ENCODE peak calls at places on chromosomes 16 and 17, in five cellular contexts. Y is heart left ventricle, K is spleen, X is cardiac muscle cell, B is A673. E is an unnamed sample.

GRCh38 chr17:80692931-80693467 is 148.4 kb downstream of the RPTOR start:
- DNase-seq in Y (no peak), K (no peak), X (no peak), B (no peak), E (no peak)

GRCh38 chr17:73639926-73640325 is 4.3 kb downstream of the SDK2 start:
- DNase-seq in Y (no peak), K (peak), X (peak), B (no peak), E (no peak)

GRCh38 chr17:73954981-73955380 is 248.5 kb upstream of the RPL38 start:
- DNase-seq in Y (no peak), K (no peak), X (no peak), B (no peak), E (no peak)

GRCh38 chr17:48624544-48625501 is 1.3 kb downstream of the HOXB9 start:
- DNase-seq in Y (no peak), K (no peak), X (no peak), B (peak), E (no peak)

GRCh38 chr17:75549246-75550138 is 24.0 kb downstream of the LLGL2 start:
- DNase-seq in Y (no peak), K (no peak), X (no peak), B (no peak), E (no peak)

GRCh38 chr16:12160815-12161550 is 184.4 kb downstream of the SNX29 start:
- DNase-seq in Y (no peak), K (peak), X (peak), B (no peak), E (no peak)

GRCh38 chr17:5473906-5474305 is 5.1 kb upstream of the DHX33 start:
- DNase-seq in Y (no peak), K (no peak), X (no peak), B (no peak), E (no peak)

GRCh38 chr16:28264656-28265055 is 27.7 kb upstream of the SBK1 start:
- DNase-seq in Y (peak), K (no peak), X (peak), B (peak), E (no peak)

GRCh38 chr17:62787358-62787757 is 20.8 kb downstream of the MARCHF10 start:
- DNase-seq in Y (no peak), K (no peak), X (no peak), B (no peak), E (no peak)

GRCh38 chr17:63249256-63250006 is 196.7 kb downstream of the CYB561 start:
- DNase-seq in Y (no peak), K (no peak), X (peak), B (no peak), E (no peak)

GRCh38 chr17:63573634-63574033 is 23.4 kb downstream of the DCAF7 start:
- DNase-seq in Y (no peak), K (no peak), X (peak), B (no peak), E (no peak)

GRCh38 chr17:49848019-49848473 is at the start of gene TAC4:
- DNase-seq in Y (peak), K (no peak), X (no peak), B (no peak), E (no peak)

GRCh38 chr17:11730747-11731146 is 132.5 kb downstream of the DNAH9 start:
- DNase-seq in Y (no peak), K (no peak), X (no peak), B (no peak), E (no peak)

DNA sequence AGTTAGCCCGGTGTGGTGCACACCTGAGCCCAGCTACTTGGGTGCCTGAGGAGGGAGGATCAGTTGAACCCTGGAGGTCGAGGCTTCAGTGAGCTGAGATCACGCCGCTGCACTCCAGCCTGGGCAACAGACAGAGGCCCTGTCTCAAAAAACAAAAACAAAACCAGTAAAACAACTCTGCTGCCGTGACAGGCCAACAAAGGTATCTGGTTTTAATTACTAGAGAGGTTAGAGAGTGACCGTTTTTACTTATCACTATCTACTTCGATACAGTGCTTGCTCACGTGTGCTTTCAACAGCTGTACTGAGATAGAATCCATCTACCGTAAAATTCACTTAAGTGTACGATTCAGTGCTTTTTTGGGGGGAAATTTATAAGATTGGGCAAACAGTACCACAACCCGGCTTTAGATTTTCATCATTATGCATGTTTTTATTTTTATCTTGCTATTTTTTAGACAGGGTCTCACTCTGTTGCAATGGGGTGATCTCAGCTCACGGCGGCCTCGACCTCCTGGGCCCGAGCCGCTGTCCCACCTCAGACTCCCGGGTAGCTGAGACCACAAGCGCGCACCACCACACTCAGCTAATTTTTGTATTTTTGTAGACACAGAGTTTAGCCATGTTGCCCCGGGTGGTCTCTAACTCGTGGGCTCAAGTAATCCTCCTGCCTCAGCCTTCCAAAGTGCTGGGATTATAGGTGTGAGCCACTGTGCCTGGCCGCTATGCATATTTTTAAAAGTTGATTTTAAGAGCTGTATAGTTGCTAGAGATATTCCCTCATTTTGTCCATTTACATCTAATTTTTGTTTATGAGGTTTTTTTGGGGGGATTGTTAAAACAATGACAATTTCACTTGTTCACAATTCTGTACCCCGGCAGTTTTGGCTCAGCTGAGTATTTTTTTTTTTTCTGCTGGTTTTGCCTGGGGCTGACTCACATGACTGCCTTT is 30.9 kb downstream of the SERPINF1 start:
- DNase-seq in Y (no peak), K (peak), X (no peak), B (no peak), E (no peak)
- H3K27ac ChIP-seq in Y (peak), K (no peak), X (peak), B (no peak), E (no peak)

GRCh38 chr16:84212154-84212553 is 21.2 kb downstream of the ADAD2 start:
- DNase-seq in Y (no peak), K (no peak), X (no peak), B (no peak), E (no peak)

GRCh38 chr16:84207869-84208268 is 16.9 kb downstream of the ADAD2 start:
- DNase-seq in Y (no peak), K (no peak), X (no peak), B (no peak), E (no peak)

GRCh38 chr16:84212631-84213030 is 21.7 kb downstream of the ADAD2 start:
- DNase-seq in Y (no peak), K (no peak), X (no peak), B (no peak), E (no peak)

GRCh38 chr16:84207266-84207665 is 16.3 kb downstream of the ADAD2 start:
- DNase-seq in Y (no peak), K (no peak), X (no peak), B (no peak), E (no peak)

DNA sequence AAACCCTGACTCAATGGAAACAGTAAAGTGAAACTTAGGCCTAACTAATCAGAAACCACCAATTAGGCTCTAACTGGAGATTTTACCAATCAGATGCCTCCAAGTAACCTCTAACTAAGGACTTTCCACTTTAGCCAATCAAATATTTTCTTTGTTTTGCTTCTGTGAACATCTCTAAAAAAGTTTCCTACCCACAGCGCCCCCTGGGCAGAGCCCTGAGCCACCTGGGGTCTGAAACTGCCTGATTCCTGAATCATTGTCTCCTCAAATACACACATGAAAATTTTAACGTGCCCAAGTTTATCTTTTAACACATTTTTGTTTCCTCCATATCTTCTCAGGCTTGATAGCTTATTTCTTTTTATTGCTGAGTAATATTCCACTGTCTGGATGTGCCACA is 19.0 kb downstream of the ADAD2 start:
- DNase-seq in Y (no peak), K (no peak), X (no peak), B (no peak), E (no peak)
- TF ChIP-seq CTCF in Y (no peak), K (no peak), X (no peak), B (peak), E (no peak)

GRCh38 chr16:24730914-24731313 is 1.5 kb downstream of the TNRC6A start:
- DNase-seq in Y (no peak), K (no peak), X (no peak), B (no peak), E (no peak)
- H3K27ac ChIP-seq in Y (peak), K (peak), X (peak), B (no peak), E (no peak)

GRCh38 chr17:3848229-3848628 is 2.2 kb upstream of the NCBP3 start:
- DNase-seq in Y (no peak), K (peak), X (no peak), B (no peak), E (no peak)

GRCh38 chr17:3845754-3846738 is at the start of gene NCBP3:
- DNase-seq in Y (peak), K (peak), X (peak), B (peak), E (peak)

GRCh38 chr17:3846739-3847670 is 959 bp upstream of the NCBP3 start:
- DNase-seq in Y (no peak), K (peak), X (no peak), B (no peak), E (no peak)

GRCh38 chr17:3852561-3852960 is 6.5 kb upstream of the NCBP3 start:
- DNase-seq in Y (no peak), K (no peak), X (peak), B (peak), E (no peak)

GRCh38 chr17:3851461-3852100 is 5.5 kb upstream of the NCBP3 start:
- DNase-seq in Y (no peak), K (peak), X (no peak), B (no peak), E (no peak)
- TF ChIP-seq CTCF in Y (no peak), K (no peak), X (no peak), B (no peak), E (no peak)

GRCh38 chr17:30207655-30208054 is 27.8 kb downstream of the SLC6A4 start:
- DNase-seq in Y (no peak), K (peak), X (no peak), B (no peak), E (no peak)

GRCh38 chr17:30210366-30210765 is 25.1 kb downstream of the SLC6A4 start:
- DNase-seq in Y (no peak), K (peak), X (no peak), B (no peak), E (no peak)

GRCh38 chr17:30210901-30211300 is 24.6 kb downstream of the SLC6A4 start:
- DNase-seq in Y (no peak), K (peak), X (no peak), B (no peak), E (no peak)

GRCh38 chr17:30211371-30211770 is 24.1 kb downstream of the SLC6A4 start:
- DNase-seq in Y (no peak), K (peak), X (no peak), B (no peak), E (no peak)

GRCh38 chr17:30208214-30208613 is 27.3 kb downstream of the SLC6A4 start:
- DNase-seq in Y (no peak), K (no peak), X (no peak), B (no peak), E (no peak)
- H3K27ac ChIP-seq in Y (no peak), K (no peak), X (no peak), B (no peak), E (no peak)

DNA sequence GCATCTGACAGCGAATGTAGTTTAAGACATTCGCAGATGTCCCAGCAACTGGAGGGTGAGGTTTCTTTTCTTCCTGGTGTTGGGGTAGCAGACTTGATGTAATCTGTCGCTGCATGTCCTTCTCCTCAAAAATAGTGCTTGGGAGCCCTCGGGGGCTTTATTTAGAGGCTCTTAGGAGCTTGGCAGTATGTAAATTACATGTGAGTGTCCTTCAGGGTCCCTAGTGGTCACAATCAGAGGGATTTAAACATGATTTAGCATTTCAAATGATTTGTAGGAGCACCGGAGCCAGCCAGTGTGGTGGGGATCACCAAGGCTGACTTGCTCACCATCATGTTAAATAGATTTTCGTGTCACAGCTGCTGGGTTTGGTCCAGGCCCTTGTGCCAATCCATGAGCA is 8.8 kb upstream of the SALL1 start:
- DNase-seq in Y (no peak), K (no peak), X (no peak), B (no peak), E (no peak)
- TF ChIP-seq CTCF in Y (no peak), K (no peak), X (no peak), B (peak), E (no peak)

DNA sequence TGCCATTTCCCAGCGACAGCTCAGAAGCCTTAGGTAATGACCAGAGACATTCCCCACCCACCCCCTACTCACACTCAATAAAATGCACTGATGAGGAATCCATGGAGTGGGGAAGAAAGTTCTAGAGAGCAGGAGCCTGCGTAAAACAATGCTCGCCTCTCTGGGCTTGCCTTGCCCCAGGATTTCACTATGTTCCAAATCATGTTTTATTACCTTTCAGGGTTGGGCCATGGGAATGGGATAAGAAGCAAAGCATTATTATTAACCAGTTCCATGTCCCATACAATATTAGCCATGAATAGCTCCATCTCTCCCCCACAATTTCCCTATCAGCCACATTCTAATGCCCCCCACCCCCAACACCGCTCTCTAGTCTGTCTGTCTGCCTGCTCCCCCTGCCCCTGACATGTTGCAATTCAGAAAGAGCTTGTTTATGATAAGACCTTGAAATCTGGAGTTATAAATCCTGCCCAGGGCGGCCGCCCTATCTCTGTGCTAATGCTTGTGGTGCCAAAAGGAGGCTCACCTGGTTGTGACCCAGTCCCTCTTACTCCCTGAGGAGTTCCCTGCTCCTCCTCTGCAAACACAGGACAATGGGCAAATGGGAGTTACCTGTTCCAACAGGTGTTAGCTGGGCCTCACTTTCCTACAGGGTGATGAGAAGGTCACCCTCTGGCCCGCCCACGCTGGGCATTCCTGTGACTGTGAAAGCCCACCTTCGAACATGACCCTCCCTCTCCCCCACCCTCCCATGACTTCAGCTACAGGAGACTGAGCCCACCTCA is 28.0 kb upstream of the DDX52 start:
- DNase-seq in Y (no peak), K (no peak), X (no peak), B (no peak), E (no peak)
- H3K27ac ChIP-seq in Y (no peak), K (no peak), X (no peak), B (no peak), E (no peak)

GRCh38 chr17:27747462-27748359 is 52.6 kb downstream of the NOS2 start:
- DNase-seq in Y (no peak), K (no peak), X (no peak), B (peak), E (no peak)

GRCh38 chr17:27751166-27751565 is 49.2 kb downstream of the NOS2 start:
- DNase-seq in Y (no peak), K (no peak), X (no peak), B (no peak), E (no peak)

GRCh38 chr17:27751622-27752490 is 48.5 kb downstream of the NOS2 start:
- DNase-seq in Y (no peak), K (no peak), X (no peak), B (no peak), E (no peak)

GRCh38 chr17:27746881-27747280 is 53.4 kb downstream of the NOS2 start:
- DNase-seq in Y (no peak), K (no peak), X (no peak), B (no peak), E (no peak)

DNA sequence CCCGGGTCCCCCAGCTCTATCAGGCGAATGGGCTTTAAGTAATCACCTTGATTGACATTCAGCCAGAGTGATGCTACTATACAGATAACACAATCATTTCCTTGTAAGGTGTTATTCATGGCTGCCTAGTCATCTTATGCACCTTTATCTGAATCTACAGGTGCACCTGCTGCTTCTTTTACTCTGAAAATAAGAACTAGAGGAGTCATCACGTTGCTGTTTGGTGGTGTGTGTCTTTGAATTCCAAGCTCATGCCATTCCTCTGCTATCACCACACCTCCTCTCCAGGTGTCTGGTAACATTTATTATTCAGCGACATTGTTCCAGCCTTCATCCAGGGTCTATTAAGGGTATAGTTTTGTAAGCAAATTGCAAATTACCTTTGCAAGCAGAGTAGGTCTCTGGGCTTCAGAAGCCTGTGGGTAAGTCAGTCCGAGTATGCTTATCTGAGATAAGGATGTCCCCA is 51.9 kb downstream of the NOS2 start:
- DNase-seq in Y (no peak), K (no peak), X (no peak), B (no peak), E (no peak)
- TF ChIP-seq CTCF in Y (no peak), K (no peak), X (no peak), B (no peak), E (no peak)

E was measured in CD4-positive, alpha-beta T cell.